ENCODE peak calls at places on chromosome 4, in seven cellular contexts. J is GM23338, Y is GM23248, Z is astrocyte, C is A549, Q is mammary epithelial cell, K is tibial artery. U is an unnamed sample.

GRCh38 chr4:22514431-22514830 is 1.4 kb downstream of the ADGRA3 start:
- DNase-seq in Q (no peak), Z (peak; percentile 35), J (no peak), Y (peak; percentile 37), K (no peak), C (no peak), U (no peak)

GRCh38 chr4:5821665-5822358 is 71.1 kb downstream of the CRMP1 start:
- DNase-seq in J (peak; percentile 76), Q (no peak), Y (peak; percentile 38), C (peak; percentile 15), K (no peak), Z (no peak), U (no peak)

GRCh38 chr4:152534541-152535231 is 1.2 kb downstream of the FBXW7 start:
- DNase-seq in Q (peak; percentile 26), C (no peak), Z (peak; percentile 13), J (peak; percentile 64), Y (peak; percentile 71), K (peak; percentile 31), U (peak; percentile 83)

GRCh38 chr4:30842689-30843088 is 122.5 kb downstream of the PCDH7 start:
- DNase-seq in Q (no peak), J (no peak), C (no peak), K (no peak), Y (no peak), Z (no peak), U (no peak)

GRCh38 chr4:1204828-1205591 is 32.6 kb upstream of the SPON2 start:
- DNase-seq in Z (no peak), C (no peak), K (peak; percentile 18), Y (no peak), J (peak; percentile 0), Q (no peak), U (peak; percentile 55)

GRCh38 chr4:99408346-99408745 is 26.8 kb downstream of the ADH7 start:
- DNase-seq in Y (no peak), C (no peak), Q (no peak), J (no peak), Z (no peak), K (no peak), U (no peak)

GRCh38 chr4:123671633-123672404 is 275.2 kb downstream of the SPRY1 start:
- DNase-seq in J (no peak), C (no peak), Z (peak; percentile 19), Y (no peak), Q (no peak), K (no peak), U (no peak)

GRCh38 chr4:117154251-117154650 is 68.9 kb upstream of the TRAM1L1 start:
- DNase-seq in C (no peak), Z (no peak), K (no peak), J (no peak), Y (no peak), Q (no peak), U (no peak)

GRCh38 chr4:38670939-38671593 is 7.1 kb downstream of the KLF3 start:
- DNase-seq in Y (peak; percentile 47), J (no peak), K (no peak), Q (no peak), Z (no peak), C (no peak), U (peak; percentile 61)

GRCh38 chr4:86848136-86848535 is 1.0 kb downstream of the SLC10A6 start:
- DNase-seq in C (no peak), J (no peak), Y (peak; percentile 63), K (no peak), Z (peak; percentile 62), Q (no peak), U (no peak)

GRCh38 chr4:8657381-8657776 is 64.8 kb downstream of the CPZ start:
- DNase-seq in Z (no peak), Q (no peak), J (no peak), K (no peak), C (no peak), Y (no peak), U (no peak)

GRCh38 chr4:6008092-6008551 is 10.1 kb downstream of the C4orf50 start:
- DNase-seq in C (peak; percentile 31), Q (peak; percentile 3), Y (no peak), Z (no peak), K (no peak), J (peak; percentile 80), U (no peak)

GRCh38 chr4:118842055-118842454 is 6.1 kb upstream of the SEC24D start:
- DNase-seq in C (no peak), Y (peak; percentile 64), Q (peak; percentile 69), J (no peak), K (no peak), Z (peak; percentile 84), U (no peak)

GRCh38 chr4:13097971-13098370 is 386.2 kb downstream of the RAB28 start:
- DNase-seq in K (no peak), C (no peak), Q (no peak), Z (no peak), Y (no peak), J (no peak), U (no peak)

GRCh38 chr4:13103382-13104015 is 380.6 kb downstream of the RAB28 start:
- DNase-seq in K (no peak), Z (no peak), C (no peak), J (peak; percentile 40), Y (no peak), Q (no peak), U (no peak)

GRCh38 chr4:13108096-13108495 is 376.0 kb downstream of the RAB28 start:
- DNase-seq in Y (peak; percentile 11), C (no peak), Z (no peak), K (no peak), Q (no peak), J (no peak), U (no peak)

GRCh38 chr4:13102344-13102743 is 381.8 kb downstream of the RAB28 start:
- DNase-seq in Y (no peak), K (no peak), Q (no peak), Z (peak; percentile 18), J (no peak), C (no peak), U (no peak)
- H3K4me1 ChIP-seq in Y (no peaks in the 10 kb centered on the region), K (no peaks in the 10 kb centered on the region), Q (no peaks in the 10 kb centered on the region), Z (no peaks in the 10 kb centered on the region), J (no peaks in the 10 kb centered on the region), C (no peaks in the 10 kb centered on the region), U (no peaks in the 10 kb centered on the region)

DNA sequence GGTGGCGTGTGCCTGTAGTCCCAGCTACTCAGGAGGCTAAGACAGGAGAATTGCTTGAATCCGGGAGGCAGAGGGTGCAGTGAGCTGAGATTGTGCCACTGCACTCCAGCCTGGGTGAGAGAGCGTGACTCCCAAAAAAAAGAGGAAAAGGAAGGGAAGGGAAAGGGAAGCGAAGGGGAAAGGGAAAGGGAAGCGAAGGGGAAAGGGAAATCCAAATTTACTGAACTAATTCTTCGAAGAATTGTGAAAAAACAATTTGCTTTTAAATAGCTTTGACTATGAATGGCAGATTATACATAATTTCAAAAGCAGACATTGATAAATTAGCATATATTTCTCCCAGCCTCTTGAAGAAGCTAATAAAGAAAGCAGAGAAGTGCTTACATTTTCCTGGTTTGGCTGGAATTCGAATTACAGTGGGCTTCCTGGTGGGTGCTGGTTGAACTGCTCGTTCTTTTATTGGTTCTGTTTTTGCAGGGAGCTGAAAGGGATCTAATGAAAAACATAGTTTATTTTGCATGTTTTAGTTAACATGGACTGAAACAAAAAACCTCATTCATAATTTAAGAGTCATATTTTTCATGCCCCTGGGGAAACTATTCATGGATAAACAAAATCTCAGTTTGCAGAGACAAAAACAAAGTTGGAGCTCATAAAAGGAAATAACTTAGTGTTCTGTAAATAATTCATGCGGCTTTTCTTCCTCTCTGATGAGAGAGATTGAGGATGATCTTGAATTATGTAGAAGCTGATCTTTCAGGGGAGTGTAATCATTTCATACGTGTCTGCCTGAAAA is 66.0 kb downstream of the RPS3A start:
- DNase-seq in C (no peak), Y (no peak), Z (no peak), J (no peak), K (no peak), Q (no peak), U (no peak)
- H3K4me3 ChIP-seq in C (no peak overlapping the region), Y (no peak overlapping the region), Z (no peak overlapping the region), J (no peak overlapping the region), K (no peak overlapping the region), Q (no peak overlapping the region), U (no peak overlapping the region)

DNA sequence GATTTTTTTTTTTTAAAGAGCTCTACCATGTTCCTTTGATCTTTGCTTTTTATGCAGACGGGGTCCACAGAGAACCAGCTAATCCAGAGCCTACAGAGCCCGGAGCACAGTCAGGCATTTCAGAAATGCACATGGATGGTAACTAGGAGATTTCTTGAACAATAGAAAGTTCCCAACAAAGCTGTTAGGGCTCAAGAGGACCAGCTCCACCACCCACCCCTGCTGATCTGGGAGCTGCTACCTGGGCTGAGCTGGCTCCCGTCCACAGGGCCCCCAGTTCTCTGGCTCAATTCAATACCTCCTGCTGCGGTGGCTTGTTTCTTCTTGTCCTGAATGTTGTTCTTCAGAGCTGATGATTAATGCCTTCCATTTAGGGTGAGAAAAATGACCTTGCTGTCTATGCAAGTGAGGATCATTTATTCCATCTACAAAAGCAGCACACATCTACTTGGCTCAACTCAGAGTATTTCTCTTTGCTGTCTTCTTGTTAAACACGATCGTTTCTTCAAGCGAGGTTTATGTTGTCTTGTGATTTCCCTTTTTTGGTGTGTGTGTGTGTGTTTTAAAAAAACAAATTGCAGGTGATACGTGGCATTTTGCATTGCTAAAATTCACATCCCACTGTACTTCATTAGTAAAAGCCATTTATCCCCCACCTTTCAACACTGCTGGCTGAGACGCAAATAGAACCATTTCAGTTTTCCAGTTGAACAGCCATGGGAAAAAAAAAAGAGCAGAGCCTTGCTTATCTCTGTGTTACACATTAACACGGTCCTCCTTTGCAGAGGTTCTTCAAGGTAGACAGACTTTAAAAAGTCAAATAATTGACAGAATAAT is 31.3 kb downstream of the IGFBP7 start:
- DNase-seq in Z (peak; percentile 91), K (no peak), Q (peak; percentile 90), J (peak; percentile 85), Y (no peak), C (no peak), U (peak; percentile 58)
- H3K4me1 ChIP-seq in Z (peaks cover 79% of the 10 kb centered on the region), K (peaks cover 99% of the 10 kb centered on the region), Q (peaks cover 85% of the 10 kb centered on the region), J (peaks cover 19% of the 10 kb centered on the region), Y (peaks cover 62% of the 10 kb centered on the region), C (peaks cover 98% of the 10 kb centered on the region), U (peaks cover 26% of the 10 kb centered on the region)

GRCh38 chr4:139297001-139297410 is 4.3 kb upstream of the NAA15 start:
- DNase-seq in Q (peak; percentile 92), Y (peak; percentile 68), C (no peak), Z (peak; percentile 47), J (no peak), K (no peak), U (no peak)
- H3K4me3 ChIP-seq in Q (no peak overlapping the region), Y (no peak overlapping the region), C (no peak overlapping the region), Z (no peak overlapping the region), J (no peak overlapping the region), K (no peak overlapping the region), U (no peak overlapping the region)

U was measured in lower lobe of right lung.